ENCODE peak calls at places on chromosome 2, in five cellular contexts. E is fibroblast of pulmonary artery, V is AG08395, Y is H54, G is breast epithelium. F is an unnamed sample.

GRCh38 chr2:202221873-202222272 is 16.5 kb downstream of the SUMO1 start:
- DNase-seq in E (peak; percentile 11), V (peak; percentile 37), Y (no peak), G (no peak), F (no peak)

GRCh38 chr2:6580982-6581381 is 284.7 kb downstream of the CMPK2 start:
- DNase-seq in E (no peak), V (no peak), Y (peak; percentile 7), G (no peak), F (peak; percentile 21)

GRCh38 chr2:85503611-85504433 is 35.1 kb upstream of the MAT2A start:
- DNase-seq in E (peak; percentile 24), V (peak; percentile 63), Y (no peak), G (no peak), F (no peak)

GRCh38 chr2:121034551-121034950 is 250.5 kb downstream of the TFCP2L1 start:
- DNase-seq in E (no peak), V (no peak), Y (no peak), G (no peak), F (no peak)

GRCh38 chr2:181672255-181673008 is 7.9 kb downstream of the NEUROD1 start:
- DNase-seq in E (no peak), V (no peak), Y (no peak), G (no peak), F (no peak)

GRCh38 chr2:134508396-134508795 is 210.4 kb downstream of the TMEM163 start:
- DNase-seq in E (no peak), V (no peak), Y (no peak), G (no peak), F (no peak)

GRCh38 chr2:205175831-205176230 is 506.5 kb upstream of the NRP2 start:
- DNase-seq in E (no peak), V (no peak), Y (no peak), G (no peak), F (no peak)

GRCh38 chr2:74740395-74741075 is 86.5 kb downstream of the SEMA4F start:
- DNase-seq in E (peak; percentile 91), V (peak; percentile 95), Y (peak; percentile 75), G (peak; percentile 23), F (peak; percentile 58)

GRCh38 chr2:127187081-127187775 is 32.9 kb downstream of the CYP27C1 start:
- DNase-seq in E (no peak), V (no peak), Y (no peak), G (no peak), F (no peak)

GRCh38 chr2:223768179-223768578 is 69.2 kb downstream of the AP1S3 start:
- DNase-seq in E (no peak), V (no peak), Y (no peak), G (no peak), F (no peak)

GRCh38 chr2:8282858-8283252 is 399.0 kb upstream of the ID2 start:
- DNase-seq in E (no peak), V (no peak), Y (no peak), G (no peak), F (no peak)

GRCh38 chr2:15941483-15941853 is 1.1 kb downstream of the MYCN start:
- DNase-seq in E (no peak), V (no peak), Y (no peak), G (no peak), F (peak; percentile 43)

GRCh38 chr2:120258140-120258539 is 5.5 kb downstream of the RALB start:
- DNase-seq in E (no peak), V (no peak), Y (no peak), G (no peak), F (no peak)

GRCh38 chr2:2456721-2457120 is 125.6 kb upstream of the MYT1L start:
- DNase-seq in E (no peak), V (no peak), Y (no peak), G (no peak), F (no peak)

GRCh38 chr2:100242891-100243670 is 79.2 kb downstream of the LONRF2 start:
- DNase-seq in E (peak; percentile 59), V (peak; percentile 75), Y (peak; percentile 67), G (peak; percentile 39), F (peak; percentile 63)

GRCh38 chr2:201280191-201281040 is 20.1 kb downstream of the CASP8 start:
- DNase-seq in E (peak; percentile 47), V (peak; percentile 3), Y (no peak), G (no peak), F (no peak)

GRCh38 chr2:175220075-175220474 is 38.6 kb upstream of the ATP5MC3 start:
- DNase-seq in E (no peak), V (no peak), Y (no peak), G (no peak), F (no peak)

GRCh38 chr2:186423481-186423880 is 62.6 kb upstream of the ZC3H15 start:
- DNase-seq in E (no peak), V (no peak), Y (no peak), G (no peak), F (no peak)

GRCh38 chr2:102486941-102487702 is 14.1 kb downstream of the SLC9A4 start:
- DNase-seq in E (no peak), V (no peak), Y (no peak), G (no peak), F (no peak)

GRCh38 chr2:148020036-148020357 is 540 bp downstream of the ORC4 start:
- DNase-seq in E (no peak), V (peak; percentile 23), Y (peak; percentile 2), G (no peak), F (no peak)

GRCh38 chr2:98868548-98869271 is 67.3 kb downstream of the CRACDL start:
- DNase-seq in E (no peak), V (no peak), Y (no peak), G (no peak), F (no peak)

GRCh38 chr2:26598336-26599006 is 42.7 kb downstream of the CIB4 start:
- DNase-seq in E (no peak), V (no peak), Y (no peak), G (no peak), F (no peak)